ENCODE peak calls at places on chromosomes 16 and 17, in ten cellular contexts. J, W, R, Z, O, Q, B, C, P and F are unnamed samples.

GRCh38 chr17:42803074-42803883 is 4.6 kb downstream of the CNTD1 start:
- DNase-seq in J (no peak), P (no peak), C (no peak), W (no peak), Q (peak), B (no peak), Z (no peak), O (no peak), R (no peak), F (no peak)

GRCh38 chr17:68656666-68657065 is 55.5 kb upstream of the FAM20A start:
- DNase-seq in C (no peak), P (no peak), Z (no peak), W (no peak), J (no peak), B (no peak), Q (no peak), O (no peak), R (no peak), F (no peak)

GRCh38 chr17:57966246-57966645 is 11.0 kb upstream of the CUEDC1 start:
- DNase-seq in C (no peak), P (no peak), R (no peak), Q (no peak), W (no peak), J (no peak), B (no peak), Z (no peak), O (no peak), F (no peak)

GRCh38 chr16:74291577-74292208 is 4.9 kb upstream of the PSMD7 start:
- DNase-seq in Q (peak), W (no peak), P (no peak), R (peak), O (no peak), Z (no peak), B (no peak), C (no peak), J (no peak), F (peak)

GRCh38 chr16:14172200-14172805 is 101.2 kb downstream of the MRTFB start:
- DNase-seq in P (no peak), C (no peak), Q (peak), Z (no peak), W (no peak), R (no peak), B (no peak), J (no peak), O (no peak), F (no peak)

GRCh38 chr17:56913000-56913866 is 616 bp downstream of the TRIM25 start:
- DNase-seq in R (no peak), Q (no peak), B (no peak), W (no peak), J (no peak), Z (no peak), C (peak), P (no peak), O (no peak), F (no peak)

GRCh38 chr16:20944861-20945390 is 44.4 kb downstream of the LYRM1 start:
- DNase-seq in P (peak), C (no peak), Z (no peak), J (no peak), W (no peak), Q (peak), R (no peak), O (no peak), B (no peak), F (no peak)

GRCh38 chr16:8655184-8655717 is 19.2 kb upstream of the ABAT start:
- DNase-seq in O (no peak), W (no peak), Z (no peak), C (peak), J (no peak), Q (peak), B (no peak), P (no peak), R (no peak), F (no peak)

GRCh38 chr17:56594528-56595418 is 1.3 kb downstream of the NOG start:
- DNase-seq in R (no peak), C (peak), Z (no peak), Q (peak), P (no peak), J (no peak), W (no peak), O (peak), B (no peak), F (no peak)

GRCh38 chr17:73546770-73547345 is 97.4 kb downstream of the SDK2 start:
- DNase-seq in Z (no peak), Q (no peak), R (peak), O (peak), J (no peak), P (no peak), W (no peak), B (no peak), C (peak), F (peak)

GRCh38 chr17:2703181-2703580 is 8.4 kb downstream of the CLUH start:
- DNase-seq in Z (no peak), J (no peak), O (peak), C (no peak), Q (no peak), R (no peak), W (no peak), B (no peak), P (no peak), F (no peak)

GRCh38 chr17:65332375-65332774 is 195.2 kb downstream of the RGS9 start:
- DNase-seq in W (no peak), P (no peak), J (no peak), O (no peak), C (no peak), Q (peak), Z (no peak), B (no peak), R (peak), F (no peak)

GRCh38 chr16:73013974-73014373 is 34.0 kb downstream of the ZFHX3 start:
- DNase-seq in Z (no peak), Q (no peak), W (peak), P (no peak), R (no peak), B (no peak), O (no peak), J (no peak), C (no peak), F (no peak)

GRCh38 chr17:79987890-79988162 is 47.8 kb downstream of the TBC1D16 start:
- DNase-seq in J (no peak), W (no peak), B (no peak), O (no peak), R (no peak), Q (no peak), C (no peak), P (no peak), Z (no peak), F (no peak)

GRCh38 chr17:72764632-72765041 is 327.9 kb downstream of the SLC39A11 start:
- DNase-seq in Q (peak), Z (no peak), P (no peak), C (no peak), R (no peak), B (no peak), O (no peak), J (no peak), W (no peak), F (no peak)

GRCh38 chr17:1591474-1592090 is 29.0 kb upstream of the PITPNA start:
- DNase-seq in Q (no peak), W (no peak), J (no peak), R (no peak), B (no peak), Z (no peak), P (no peak), C (no peak), O (no peak), F (no peak)
- H3K27ac ChIP-seq in Q (no peak), W (no peak), J (no peak), R (peak), B (no peak), Z (no peak), P (no peak), C (no peak), O (no peak), F (no peak)

DNA sequence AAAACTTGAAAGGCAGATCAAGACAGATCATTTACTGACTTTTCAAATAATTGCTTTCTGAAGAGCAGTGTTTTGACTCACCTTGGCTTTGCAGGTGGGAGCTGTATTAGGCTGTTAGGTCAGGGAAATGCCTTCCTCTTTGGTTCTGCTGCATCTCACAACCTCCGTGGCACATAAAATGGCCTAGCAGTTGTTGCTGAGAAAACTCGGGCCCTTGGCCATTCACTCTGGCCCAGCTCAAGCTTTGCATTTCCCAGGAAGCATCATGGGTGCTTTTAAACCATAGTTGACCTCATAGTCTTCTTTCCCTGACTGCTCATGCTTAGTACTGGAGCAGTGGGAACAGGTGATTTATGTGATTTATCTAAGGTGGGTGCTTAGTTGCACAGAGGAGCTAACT is 83.5 kb downstream of the KSR1 start:
- DNase-seq in W (no peak), B (no peak), Z (no peak), Q (no peak), R (no peak), P (no peak), C (no peak), O (no peak), J (no peak), F (no peak)
- H3K27ac ChIP-seq in W (peak), B (peak), Z (peak), Q (no peak), R (peak), P (no peak), C (no peak), O (peak), J (peak), F (no peak)

DNA sequence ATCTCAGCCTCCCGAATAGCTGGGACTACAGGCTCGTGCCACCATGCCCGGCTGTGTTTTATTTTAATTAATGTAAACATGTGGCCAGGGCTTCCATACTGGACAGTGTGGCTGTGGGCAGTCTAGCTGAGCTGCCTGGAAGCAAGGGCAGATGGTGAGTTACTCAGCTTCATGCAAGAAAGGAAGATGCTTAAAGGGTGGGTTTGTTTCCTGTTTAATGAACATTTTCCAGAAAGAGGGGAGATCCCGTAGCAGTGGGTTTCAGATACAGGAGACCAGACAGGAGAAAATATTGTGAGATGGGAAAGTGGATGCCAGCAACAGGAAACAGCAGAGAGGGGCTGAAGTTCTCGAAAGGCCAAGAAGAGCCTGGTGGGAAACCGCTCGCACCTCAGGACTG is 7.3 kb downstream of the MAPK8IP3 start:
- DNase-seq in W (no peak), Z (no peak), P (no peak), Q (no peak), J (no peak), B (no peak), R (no peak), C (no peak), O (no peak), F (no peak)
- H3K27ac ChIP-seq in W (no peak), Z (peak), P (peak), Q (no peak), J (no peak), B (no peak), R (peak), C (no peak), O (no peak), F (no peak)

DNA sequence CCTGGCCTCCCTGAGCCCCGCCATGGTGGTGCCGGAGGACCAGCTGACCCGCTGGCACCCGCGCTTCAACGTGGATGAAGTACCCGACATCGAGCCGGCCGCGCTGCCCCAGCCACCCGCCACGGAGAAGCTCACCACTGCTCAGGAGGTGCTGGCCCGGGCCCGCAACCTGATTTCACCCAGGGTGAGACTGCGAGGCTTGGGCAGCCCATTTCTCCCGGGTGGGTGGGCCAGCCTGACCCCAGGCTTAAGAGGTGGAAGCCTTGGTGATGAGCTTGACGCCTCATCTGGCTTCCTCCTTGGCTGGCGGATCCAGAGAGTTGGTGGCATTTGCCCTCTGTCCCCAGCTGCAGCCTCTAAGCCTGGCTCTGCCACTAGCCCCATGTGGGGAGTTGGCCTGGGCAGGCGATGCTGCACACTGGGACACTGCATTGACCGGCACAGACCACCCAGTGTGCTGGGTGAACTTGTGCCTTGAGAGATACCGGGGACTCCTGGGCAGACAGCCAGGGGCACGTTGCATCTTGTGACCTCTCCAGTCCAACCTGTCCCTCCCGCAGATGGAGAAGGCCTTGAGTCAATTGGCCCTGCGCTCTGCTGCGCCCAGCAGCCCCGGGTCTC is 3.0 kb downstream of the CDT1 start:
- DNase-seq in P (no peak), W (no peak), B (no peak), O (no peak), Q (no peak), J (no peak), Z (no peak), C (no peak), R (no peak), F (no peak)
- H3K27ac ChIP-seq in P (peak), W (no peak), B (no peak), O (no peak), Q (no peak), J (no peak), Z (no peak), C (no peak), R (peak), F (no peak)

GRCh38 chr17:77838748-77839147 is 119.8 kb upstream of the TNRC6C start:
- DNase-seq in J (no peak), P (no peak), W (no peak), B (no peak), O (no peak), R (no peak), Z (no peak), C (no peak), Q (no peak), F (no peak)

GRCh38 chr17:77839324-77840155 is 119.0 kb upstream of the TNRC6C start:
- DNase-seq in C (no peak), Q (no peak), J (no peak), W (no peak), Z (peak), B (no peak), R (no peak), O (no peak), P (no peak), F (no peak)

GRCh38 chr17:77841742-77842141 is 116.8 kb upstream of the TNRC6C start:
- DNase-seq in J (no peak), O (no peak), Z (peak), Q (no peak), B (no peak), C (no peak), W (no peak), R (no peak), P (no peak), F (no peak)

GRCh38 chr17:77840576-77841160 is 117.8 kb upstream of the TNRC6C start:
- DNase-seq in J (no peak), R (no peak), W (no peak), O (no peak), B (no peak), P (no peak), Q (no peak), C (no peak), Z (peak), F (no peak)

DNA sequence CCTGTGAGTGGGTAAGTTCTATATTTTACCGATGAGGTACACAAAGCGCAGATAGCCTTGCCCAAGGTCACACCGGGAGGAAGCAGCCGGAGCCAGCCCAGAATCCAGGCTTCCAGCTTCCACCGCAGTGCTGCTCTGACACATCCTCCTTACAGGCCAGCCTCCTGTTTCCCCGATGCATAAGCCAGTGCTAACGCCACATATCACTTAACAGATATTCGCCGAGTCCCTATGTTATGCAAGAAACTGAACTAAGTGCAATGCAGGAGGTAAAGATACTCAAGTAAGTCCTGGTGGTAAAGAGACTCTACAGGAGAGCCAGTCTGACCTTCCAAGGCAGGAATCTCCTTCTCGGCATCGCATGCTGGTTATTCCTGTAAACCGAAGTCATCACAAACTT is 118.3 kb upstream of the TNRC6C start:
- DNase-seq in B (no peak), Z (peak), R (no peak), C (no peak), O (no peak), W (no peak), J (no peak), Q (peak), P (no peak), F (no peak)
- H3K27ac ChIP-seq in B (no peak), Z (peak), R (no peak), C (no peak), O (no peak), W (no peak), J (no peak), Q (no peak), P (no peak), F (no peak)

DNA sequence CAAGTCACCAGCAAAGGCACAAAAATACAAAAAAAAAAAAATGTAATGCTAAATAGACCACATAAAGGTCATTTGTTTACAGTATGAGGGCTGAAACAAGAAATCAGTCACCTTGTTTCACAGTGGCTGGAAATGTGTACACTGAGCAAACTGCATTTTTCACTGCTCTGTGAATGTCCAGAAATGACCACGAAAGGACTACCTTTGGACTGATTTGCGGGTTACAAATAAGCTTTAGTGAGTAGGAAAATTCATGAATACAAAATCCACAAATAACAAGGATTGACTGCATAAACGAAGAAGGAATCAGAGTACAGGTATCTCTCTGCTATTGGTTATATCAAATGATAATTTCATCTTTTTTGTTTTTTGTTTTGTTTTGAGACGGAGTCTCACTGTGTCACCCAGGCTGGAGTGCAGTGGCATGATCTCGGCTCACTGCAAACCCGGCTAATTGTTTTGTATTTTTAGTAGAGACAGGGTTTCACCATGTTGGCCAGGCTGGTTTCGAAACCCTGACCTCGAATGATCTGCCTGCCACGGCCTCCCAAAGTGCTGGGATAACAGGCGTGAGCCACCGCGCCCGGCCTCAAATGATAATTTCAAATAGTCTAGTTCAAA is 30.5 kb downstream of the CYTH1 start:
- DNase-seq in O (no peak), C (no peak), P (no peak), W (no peak), B (no peak), Q (no peak), R (no peak), Z (no peak), J (no peak), F (no peak)
- H3K27ac ChIP-seq in O (peak), C (no peak), P (no peak), W (no peak), B (no peak), Q (no peak), R (no peak), Z (peak), J (no peak), F (no peak)

GRCh38 chr17:78376161-78376560 is 2.3 kb upstream of the PGS1 start:
- DNase-seq in R (no peak), W (no peak), O (no peak), B (no peak), J (no peak), Z (no peak), Q (peak), P (no peak), C (no peak), F (no peak)

GRCh38 chr17:78375401-78376079 is 2.9 kb upstream of the PGS1 start:
- DNase-seq in R (peak), Q (peak), W (no peak), Z (no peak), C (no peak), B (no peak), P (no peak), O (peak), J (no peak), F (no peak)

GRCh38 chr17:78372811-78373210 is 5.6 kb upstream of the PGS1 start:
- DNase-seq in J (no peak), B (no peak), Q (no peak), P (no peak), Z (no peak), C (no peak), R (no peak), W (no peak), O (no peak), F (no peak)

GRCh38 chr17:78374631-78375274 is 3.7 kb upstream of the PGS1 start:
- DNase-seq in O (no peak), C (peak), Z (no peak), W (no peak), Q (peak), J (no peak), P (no peak), B (no peak), R (no peak), F (no peak)

DNA sequence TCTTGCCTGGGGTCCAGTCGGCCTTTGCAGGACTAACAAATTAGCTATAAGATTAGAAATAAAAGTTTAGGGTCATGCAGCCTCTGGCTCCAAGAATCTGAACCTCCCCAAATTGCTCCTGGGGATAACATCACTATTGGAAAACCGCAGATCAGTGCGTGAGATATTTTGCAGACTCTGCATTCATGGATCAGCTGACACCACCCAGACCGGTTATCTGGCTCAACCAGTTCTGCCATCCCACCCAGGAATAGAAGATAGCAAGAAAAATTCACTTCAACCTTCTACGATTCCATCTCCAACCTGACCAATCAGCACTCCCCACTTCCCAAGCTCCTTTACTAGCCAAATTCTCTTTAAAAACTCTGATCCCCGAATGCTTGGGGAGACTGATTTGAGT is 4.3 kb upstream of the PGS1 start:
- DNase-seq in Q (no peak), P (no peak), B (no peak), Z (no peak), O (no peak), C (no peak), W (no peak), R (no peak), J (no peak), F (no peak)
- H3K27ac ChIP-seq in Q (peak), P (no peak), B (no peak), Z (peak), O (no peak), C (peak), W (no peak), R (no peak), J (no peak), F (peak)

GRCh38 chr17:1322014-1322428 is 42.6 kb downstream of the TRARG1 start:
- DNase-seq in B (no peak), P (no peak), J (no peak), O (no peak), W (no peak), Q (no peak), R (no peak), C (no peak), Z (no peak), F (no peak)
- H3K27ac ChIP-seq in B (no peak), P (no peak), J (no peak), O (no peak), W (no peak), Q (no peak), R (no peak), C (no peak), Z (no peak), F (no peak)